ENCODE peak calls at places on chromosomes 6 and 20, in five cellular contexts. H is AG08395; P is tibial nerve; O is WTC11; L is activated T-cell treated with anti-CD3 and anti-CD28 coated beads, Interleukin-2, amount 50 U/mL, for 4 hours. C is an unnamed sample.

GRCh38 chr6:25700841-25701240 is 48.8 kb downstream of the SCGN start:
- DNase-seq in L (no peak), P (no peak), H (no peak), O (no peak), C (no peak)

GRCh38 chr6:134537146-134537555 is 219.2 kb upstream of the SGK1 start:
- DNase-seq in L (no peak), H (peak; percentile 87), O (no peak), P (no peak), C (no peak)

GRCh38 chr20:11718474-11719094 is 199.1 kb upstream of the BTBD3 start:
- DNase-seq in H (no peak), P (no peak), O (no peak), L (no peak), C (peak; percentile 12)

GRCh38 chr6:163318071-163318786 is 96.3 kb upstream of the QKI start:
- DNase-seq in O (no peak), L (no peak), H (no peak), P (no peak), C (no peak)

GRCh38 chr6:38054526-38054925 is 235.0 kb downstream of the ZFAND3 start:
- DNase-seq in L (no peak), O (no peak), H (no peak), P (no peak), C (no peak)

GRCh38 chr6:138155443-138155842 is 6.3 kb upstream of the ARFGEF3 start:
- DNase-seq in L (no peak), P (no peak), O (no peak), H (no peak), C (no peak)

GRCh38 chr6:1952726-1953360 is 292.6 kb downstream of the GMDS start:
- DNase-seq in P (no peak), O (no peak), L (no peak), H (peak; percentile 54), C (no peak)

GRCh38 chr6:87391334-87391733 is 16.4 kb upstream of the CFAP206 start:
- DNase-seq in L (no peak), H (peak; percentile 38), O (peak; percentile 61), P (no peak), C (no peak)

GRCh38 chr6:112683926-112684325 is 336.8 kb downstream of the RFPL4B start:
- DNase-seq in O (no peak), P (no peak), H (peak; percentile 65), L (no peak), C (no peak)

GRCh38 chr6:113818528-113818927 is 38.6 kb upstream of the MARCKS start:
- DNase-seq in L (no peak), H (no peak), P (no peak), O (no peak), C (no peak)

GRCh38 chr6:42555477-42556457 is 8.1 kb upstream of the UBR2 start:
- DNase-seq in H (no peak), L (no peak), P (no peak), O (no peak), C (no peak)

GRCh38 chr6:81126150-81126549 is 626.3 kb downstream of the TENT5A start:
- DNase-seq in H (peak; percentile 60), L (no peak), O (no peak), P (no peak), C (no peak)

GRCh38 chr6:34465551-34466241 is at the start of gene PACSIN1:
- DNase-seq in O (peak; percentile 73), H (no peak), L (no peak), P (no peak), C (no peak)

GRCh38 chr6:74671558-74672025 is 534.3 kb downstream of the COL12A1 start:
- DNase-seq in O (no peak), L (no peak), P (no peak), H (peak; percentile 78), C (no peak)

GRCh38 chr6:21414065-21414464 is 179.5 kb upstream of the SOX4 start:
- DNase-seq in P (no peak), H (no peak), O (no peak), L (no peak), C (no peak)

GRCh38 chr6:157089258-157089657 is 234.1 kb downstream of the TMEM242 start:
- DNase-seq in O (peak; percentile 70), P (no peak), H (peak; percentile 74), L (no peak), C (peak; percentile 88)

GRCh38 chr6:7730411-7730810 is 4.5 kb downstream of the BMP6 start:
- DNase-seq in H (no peak), P (no peak), L (no peak), O (no peak), C (no peak)

GRCh38 chr6:159422041-159422984 is 253.1 kb downstream of the FNDC1 start:
- DNase-seq in O (no peak), L (no peak), H (no peak), P (no peak), C (no peak)

GRCh38 chr6:110814488-110815259 is 595 bp downstream of the CDK19 start:
- DNase-seq in O (peak; percentile 58), H (peak; percentile 66), P (peak; percentile 26), L (peak; percentile 34), C (no peak)

GRCh38 chr6:5132741-5133140 is 47.6 kb downstream of the PPP1R3G start:
- DNase-seq in P (no peak), O (peak; percentile 48), H (peak; percentile 85), L (no peak), C (peak; percentile 72)

GRCh38 chr6:52718535-52718934 is 44.7 kb downstream of the GSTA2 start:
- DNase-seq in L (no peak), O (no peak), P (no peak), H (peak; percentile 29), C (no peak)